ENCODE peak calls at places on chromosomes 4 and X, in five cellular contexts. Q, A, F, X and Y are unnamed samples.

GRCh38 chr4:44632089-44632488 is 19.3 kb downstream of the YIPF7 start:
- DNase-seq in Q (no peak), A (no peak), F (no peak), X (no peak), Y (no peak)

GRCh38 chr4:1403591-1404572 is 2.4 kb downstream of the NKX1-1 start:
- DNase-seq in Q (no peak), A (no peak), F (no peak), X (no peak), Y (no peak)

GRCh38 chr4:156378053-156378665 is 424.5 kb upstream of the CTSO start:
- DNase-seq in Q (no peak), A (no peak), F (peak), X (peak), Y (peak)

GRCh38 chrX:31178769-31179125 is 106.9 kb upstream of the FTHL17 start:
- DNase-seq in Q (no peak), A (no peak), F (no peak), X (no peak), Y (no peak)

GRCh38 chrX:73977542-73978169 is 326.3 kb upstream of the ZCCHC13 start:
- DNase-seq in Q (no peak), A (no peak), F (no peak), X (peak), Y (no peak)

GRCh38 chr4:124872659-124873058 is 160.1 kb upstream of the ANKRD50 start:
- DNase-seq in Q (no peak), A (no peak), F (no peak), X (no peak), Y (no peak)

GRCh38 chrX:136271300-136271699 is 20.1 kb upstream of the MAP7D3 start:
- DNase-seq in Q (no peak), A (no peak), F (no peak), X (no peak), Y (peak)

GRCh38 chr4:165873298-165874071 is 448 bp downstream of the TLL1 start:
- DNase-seq in Q (no peak), A (no peak), F (peak), X (peak), Y (no peak)

GRCh38 chr4:118942465-118942864 is 53.8 kb downstream of the SYNPO2 start:
- DNase-seq in Q (no peak), A (no peak), F (peak), X (no peak), Y (no peak)

GRCh38 chr4:74640111-74640903 is 154.0 kb downstream of the BTC start:
- DNase-seq in Q (no peak), A (no peak), F (peak), X (no peak), Y (no peak)

GRCh38 chrX:96770315-96770714 is 85.7 kb downstream of the DIAPH2 start:
- DNase-seq in Q (no peak), A (no peak), F (peak), X (peak), Y (no peak)

GRCh38 chrX:111101580-111101979 is 5.6 kb downstream of the PAK3 start:
- DNase-seq in Q (no peak), A (no peak), F (no peak), X (no peak), Y (no peak)

GRCh38 chr4:147088141-147088540 is 142.5 kb upstream of the TTC29 start:
- DNase-seq in Q (no peak), A (no peak), F (no peak), X (no peak), Y (no peak)

GRCh38 chr4:13240066-13240465 is 244.1 kb downstream of the RAB28 start:
- DNase-seq in Q (no peak), A (no peak), F (peak), X (no peak), Y (no peak)

GRCh38 chr4:41934813-41935651 is at the start of gene TMEM33:
- DNase-seq in Q (peak), A (peak), F (peak), X (peak), Y (peak)

GRCh38 chr4:173169428-173170209 is 1.0 kb downstream of the GALNT7 start:
- DNase-seq in Q (peak), A (peak), F (peak), X (peak), Y (peak)

GRCh38 chrX:151458824-151459223 is 61.8 kb downstream of the VMA21 start:
- DNase-seq in Q (no peak), A (no peak), F (peak), X (no peak), Y (no peak)

GRCh38 chr4:182448281-182449151 is 205.3 kb downstream of the TENM3 start:
- DNase-seq in Q (peak), A (peak), F (peak), X (peak), Y (no peak)

GRCh38 chrX:33211356-33212254 is at the start of gene DMD:
- DNase-seq in Q (no peak), A (no peak), F (peak), X (no peak), Y (no peak)

GRCh38 chr4:122679946-122680345 is 52.6 kb upstream of the BBS12 start:
- DNase-seq in Q (no peak), A (no peak), F (no peak), X (no peak), Y (no peak)

GRCh38 chrX:2536974-2537373 is 36.2 kb upstream of the DHRSX start:
- DNase-seq in Q (no peak), A (no peak), F (no peak), X (no peak), Y (no peak)

GRCh38 chr4:144656857-144657256 is 10.9 kb downstream of the HHIP start:
- DNase-seq in Q (no peak), A (no peak), F (no peak), X (no peak), Y (no peak)

GRCh38 chr4:7280906-7281305 is 88.6 kb downstream of the SORCS2 start:
- DNase-seq in Q (no peak), A (no peak), F (no peak), X (no peak), Y (no peak)

GRCh38 chr4:88054909-88055308 is 47.5 kb downstream of the PKD2 start:
- DNase-seq in Q (no peak), A (no peak), F (peak), X (peak), Y (peak)

GRCh38 chr4:41304221-41304620 is 47.5 kb downstream of the UCHL1 start:
- DNase-seq in Q (no peak), A (no peak), F (no peak), X (no peak), Y (no peak)

GRCh38 chr4:163587867-163588266 is 93.4 kb downstream of the TMA16 start:
- DNase-seq in Q (no peak), A (no peak), F (peak), X (peak), Y (no peak)

GRCh38 chrX:18649498-18649951 is 22.4 kb downstream of the RS1 start:
- DNase-seq in Q (no peak), A (no peak), F (no peak), X (no peak), Y (no peak)

GRCh38 chr4:52982246-52982950 is 120.3 kb downstream of the RASL11B start:
- DNase-seq in Q (no peak), A (no peak), F (peak), X (no peak), Y (peak)

GRCh38 chrX:104482757-104483156 is 83.2 kb upstream of the IL1RAPL2 start:
- DNase-seq in Q (no peak), A (no peak), F (no peak), X (peak), Y (no peak)